ENCODE peak calls at places on chromosomes 16 and 17, in five cellular contexts. P is left lung, J is adrenal gland, H is bronchial epithelial cell, K is ovary. Y is an unnamed sample.

GRCh38 chr17:31095239-31096105 is 695 bp downstream of the NF1 start:
- DNase-seq in P (peak; percentile 62), H (peak; percentile 29), K (peak; percentile 67), J (peak; percentile 56), Y (peak; percentile 47)

GRCh38 chr17:2782030-2782429 is 14.2 kb upstream of the RAP1GAP2 start:
- DNase-seq in K (no peak), H (peak; percentile 7), P (no peak), J (no peak), Y (no peak)

GRCh38 chr17:74516561-74516960 is 14.7 kb downstream of the CD300LB start:
- DNase-seq in P (no peak), H (no peak), J (no peak), K (no peak), Y (no peak)

GRCh38 chr17:27069842-27070508 is 223.9 kb upstream of the WSB1 start:
- DNase-seq in K (no peak), J (no peak), H (peak; percentile 22), P (no peak), Y (no peak)

GRCh38 chr17:28372203-28372944 is 880 bp downstream of the SARM1 start:
- DNase-seq in J (peak; percentile 51), K (no peak), H (no peak), P (no peak), Y (peak; percentile 36)

GRCh38 chr17:66373944-66374817 is 71.8 kb downstream of the PRKCA start:
- DNase-seq in K (no peak), P (no peak), J (peak; percentile 41), H (no peak), Y (no peak)

GRCh38 chr16:72877374-72878028 is 170.4 kb downstream of the ZFHX3 start:
- DNase-seq in P (no peak), K (no peak), H (peak; percentile 73), J (peak; percentile 80), Y (peak; percentile 77)

GRCh38 chr17:74245145-74245817 is 28.8 kb upstream of the DNAI2 start:
- DNase-seq in K (no peak), P (no peak), H (no peak), J (no peak), Y (no peak)

GRCh38 chr17:30347488-30347887 is 13.6 kb upstream of the TMIGD1 start:
- DNase-seq in H (no peak), P (no peak), J (no peak), K (no peak), Y (no peak)

GRCh38 chr16:74463888-74464287 is 42.6 kb upstream of the CLEC18B start:
- DNase-seq in J (no peak), K (no peak), H (no peak), P (no peak), Y (no peak)

GRCh38 chr17:913207-913606 is 66.4 kb downstream of the NXN start:
- DNase-seq in H (no peak), J (no peak), K (no peak), P (no peak), Y (no peak)

GRCh38 chr16:88924834-88925539 is 52.0 kb downstream of the CBFA2T3 start:
- DNase-seq in H (peak; percentile 43), J (peak; percentile 95), P (no peak), K (peak; percentile 40), Y (peak; percentile 93)

GRCh38 chr16:1793578-1794220 is at the start of gene IGFALS:
- DNase-seq in H (no peak), P (peak; percentile 40), J (no peak), K (no peak), Y (no peak)

GRCh38 chr16:88941933-88942909 is 34.8 kb downstream of the CBFA2T3 start:
- DNase-seq in K (no peak), H (no peak), J (no peak), P (no peak), Y (peak; percentile 12)

DNA sequence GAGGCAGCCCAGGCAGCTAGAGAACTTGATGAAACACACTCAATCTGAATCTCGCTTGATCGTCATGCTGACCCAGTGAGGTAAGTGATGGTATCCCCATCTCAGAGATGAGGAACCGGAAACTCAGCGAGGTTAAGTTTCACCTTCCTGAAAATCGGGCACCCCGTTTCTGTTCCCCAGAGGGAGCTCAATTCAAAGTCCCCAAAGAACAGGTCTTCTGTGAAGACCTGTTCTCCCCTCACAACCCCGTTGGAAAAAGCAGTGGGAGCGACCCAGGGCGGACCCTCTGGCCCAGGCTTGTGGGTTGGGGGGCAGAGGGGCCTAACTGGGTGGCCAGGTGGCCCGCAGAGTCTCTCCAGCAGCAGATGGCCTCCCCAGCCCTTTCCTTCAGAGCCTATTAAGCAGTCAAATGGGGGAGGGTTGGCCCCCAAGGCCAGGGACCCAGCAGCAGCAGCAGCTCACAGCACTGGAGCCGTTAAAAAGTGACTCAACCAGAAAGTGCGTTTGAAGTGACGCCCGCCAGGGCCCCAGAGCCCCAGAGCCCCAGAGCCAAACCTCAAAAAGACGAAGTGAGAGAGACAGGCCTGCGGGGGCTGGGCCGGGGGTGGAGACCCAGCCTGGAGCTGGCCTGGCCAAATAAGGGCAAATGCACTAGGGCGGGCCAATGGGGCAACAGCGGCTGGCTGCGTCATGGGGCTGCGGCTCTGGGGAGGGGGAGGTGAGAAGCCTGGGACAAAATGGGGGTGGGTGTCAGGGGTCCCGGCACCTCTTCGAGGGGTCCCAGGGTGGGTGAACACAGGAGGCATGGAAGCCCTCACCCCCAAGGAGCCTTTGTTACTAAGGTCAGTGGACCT is 9.2 kb upstream of the TSPOAP1 start:
- DNase-seq in P (peak; percentile 92), K (no peak), H (peak; percentile 17), J (peak; percentile 86), Y (peak; percentile 81)
- H3K4me3 ChIP-seq in P (peak overlapping the region; percentile 3), K (no peak overlapping the region), H (no peak overlapping the region), J (no peak overlapping the region), Y (no peak overlapping the region)

GRCh38 chr17:62987136-62987535 is 21.1 kb downstream of the TANC2 start:
- DNase-seq in K (no peak), P (no peak), H (no peak), J (no peak), Y (no peak)
- TF ChIP-seq CTCF in K (no peak), P (no peak), H (peak; percentile 51), J (no peak), Y (peak; percentile 42)

GRCh38 chr16:35733971-35734702 is 2274.7 kb downstream of the TP53TG3F start:
- DNase-seq in K (no peak), P (no peak), H (no peak), J (no peak), Y (no peak)
- H3K4me3 ChIP-seq in K (no peak overlapping the region), P (no peak overlapping the region), H (no peak overlapping the region), J (no peak overlapping the region), Y (no peak overlapping the region)

GRCh38 chr16:85126731-85127662 is 14.7 kb upstream of the CIBAR2 start:
- DNase-seq in K (peak; percentile 62), P (no peak), H (peak; percentile 46), J (no peak), Y (peak; percentile 93)
- TF ChIP-seq CTCF in K (no peak), P (no peak), H (no peak), J (no peak), Y (no peak)

GRCh38 chr17:4501295-4501949 is 2.7 kb downstream of the SPNS2 start:
- DNase-seq in P (peak; percentile 61), H (no peak), J (no peak), K (no peak), Y (no peak)
- H3K4me3 ChIP-seq in P (no peak overlapping the region), H (no peak overlapping the region), J (no peak overlapping the region), K (no peak overlapping the region), Y (no peak overlapping the region)

DNA sequence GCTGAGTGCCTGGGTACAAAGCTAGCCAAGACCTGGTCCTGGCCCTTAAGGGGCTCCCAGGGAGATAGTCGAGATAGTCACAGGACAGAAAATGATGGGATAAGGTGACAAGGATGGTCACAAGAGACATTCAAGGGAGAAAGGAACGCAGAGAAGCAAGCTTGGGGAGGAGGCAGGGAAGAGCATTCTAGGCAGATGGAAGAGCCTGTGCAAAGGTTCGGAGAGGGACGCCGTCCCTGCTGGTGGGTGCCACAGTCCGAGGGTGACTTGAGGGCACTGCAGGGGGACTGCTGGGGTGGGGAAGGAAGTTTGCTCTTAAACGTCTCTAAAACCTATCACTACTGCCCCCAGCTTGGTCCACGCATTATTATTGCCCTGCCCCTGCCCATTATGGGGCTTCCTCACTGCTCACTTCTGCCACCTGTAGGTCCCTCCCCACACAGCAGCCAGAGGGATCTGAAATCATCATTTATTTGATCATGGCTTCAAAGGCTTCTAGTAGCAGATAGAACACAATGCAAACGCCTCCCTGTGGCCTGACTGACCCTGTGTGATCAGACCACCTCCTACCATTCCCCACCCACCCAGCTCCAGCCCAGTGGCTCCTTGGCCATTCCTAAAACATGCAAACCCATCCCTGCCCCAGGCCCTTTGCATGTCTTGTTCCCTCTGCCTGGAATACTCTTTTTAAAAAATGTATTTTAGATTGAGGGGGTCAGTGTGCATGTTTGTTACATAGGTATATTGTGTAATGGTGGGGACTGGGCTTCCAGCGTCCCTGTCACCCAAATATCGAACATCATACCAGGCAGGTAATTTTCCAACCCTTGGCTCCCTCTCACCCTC is 60.3 kb downstream of the RMI2 start:
- DNase-seq in J (peak; percentile 70), K (no peak), P (no peak), H (no peak), Y (peak; percentile 31)
- TF ChIP-seq CTCF in J (peak; percentile 58), K (no peak), P (peak; percentile 41), H (peak; percentile 63), Y (peak; percentile 80)

GRCh38 chr17:68290268-68290954 is 516 bp downstream of the SLC16A6 start:
- DNase-seq in J (peak; percentile 35), H (no peak), K (no peak), P (peak; percentile 61), Y (no peak)
- H3K4me3 ChIP-seq in J (no peak overlapping the region), H (peak overlapping the region; percentile 57), K (peak overlapping the region; percentile 47), P (peak overlapping the region; percentile 48), Y (peak overlapping the region; percentile 31)

DNA sequence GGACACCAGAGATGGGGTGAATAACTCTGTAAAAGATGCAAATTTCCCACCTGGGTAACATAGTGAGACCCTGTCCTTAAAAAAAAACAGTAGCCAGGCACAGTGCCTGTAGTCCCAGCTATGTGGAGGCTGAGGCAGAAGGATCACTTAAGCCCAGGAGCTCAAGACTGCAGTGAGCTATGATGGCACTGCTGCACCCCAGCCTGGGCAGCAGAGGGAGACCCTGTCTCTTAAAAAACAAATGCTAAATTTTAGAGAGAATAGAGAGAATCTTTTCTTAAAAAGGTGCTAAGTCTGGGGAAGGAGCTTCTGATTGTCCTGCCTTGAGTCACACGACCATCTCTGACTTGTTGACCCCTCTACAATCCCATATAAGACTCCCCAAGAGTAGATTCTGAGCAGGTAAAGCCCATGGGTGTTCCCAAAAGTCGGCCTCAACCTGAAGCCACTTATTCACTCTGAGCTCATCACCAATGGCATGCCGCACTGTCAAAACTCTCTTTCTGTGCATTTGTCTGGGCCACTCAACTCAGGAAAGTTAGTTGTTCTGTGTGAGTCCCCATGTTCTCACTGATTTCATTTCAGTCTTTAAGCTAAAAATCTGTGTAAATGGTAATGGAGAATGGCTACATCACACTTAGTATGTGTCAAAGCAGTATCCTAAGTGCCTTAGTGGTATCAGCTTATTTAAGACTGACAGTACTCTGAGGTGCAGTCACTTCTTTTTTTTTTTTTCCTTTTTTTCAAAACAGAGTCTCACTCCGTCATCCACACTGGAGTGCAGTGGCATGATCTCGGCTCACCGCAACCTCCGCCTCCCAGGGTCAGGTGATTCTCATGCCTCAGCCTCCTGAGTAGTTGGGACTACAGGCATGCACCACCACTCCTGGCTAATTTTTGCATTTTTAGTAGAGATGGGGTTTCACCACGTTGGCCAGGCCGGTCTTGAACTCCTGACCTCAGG is 41.6 kb downstream of the PRKCB start:
- DNase-seq in K (no peak), J (no peak), H (no peak), P (no peak), Y (no peak)
- TF ChIP-seq CTCF in K (no peak), J (no peak), H (no peak), P (no peak), Y (no peak)